ENCODE peak calls at places on chromosomes 1 and 21, in four cellular contexts. One of them, this sample, is unnamed.

GRCh38 chr1:154436433-154436832 is 31.3 kb downstream of the IL6R start:
- DNase-seq in tibial nerve: no peak
- DNase-seq in endothelial cell: no peak
- DNase-seq in AML-193: no peak
- DNase-seq in this sample: no peak

GRCh38 chr1:1875932-1876331 is 15.0 kb downstream of the GNB1 start:
- DNase-seq in tibial nerve: no peak
- DNase-seq in endothelial cell: no peak
- DNase-seq in AML-193: no peak
- DNase-seq in this sample: no peak

GRCh38 chr1:24920155-24920925 is 9.7 kb downstream of the RUNX3 start:
- DNase-seq in tibial nerve: peak
- DNase-seq in endothelial cell: no peak
- DNase-seq in AML-193: no peak
- DNase-seq in this sample: no peak

GRCh38 chr1:23548704-23549143 is 10.6 kb downstream of the ID3 start:
- DNase-seq in tibial nerve: no peak
- DNase-seq in endothelial cell: no peak
- DNase-seq in AML-193: no peak
- DNase-seq in this sample: no peak

GRCh38 chr1:77757616-77758015 is 2.0 kb downstream of the USP33 start:
- DNase-seq in tibial nerve: no peak
- DNase-seq in endothelial cell: no peak
- DNase-seq in AML-193: peak
- DNase-seq in this sample: no peak

GRCh38 chr1:1080122-1080753 is 6.1 kb upstream of the RNF223 start:
- DNase-seq in tibial nerve: no peak
- DNase-seq in endothelial cell: peak
- DNase-seq in AML-193: no peak
- DNase-seq in this sample: no peak

GRCh38 chr1:192626366-192627179 is 9.4 kb upstream of the RGS13 start:
- DNase-seq in tibial nerve: no peak
- DNase-seq in endothelial cell: no peak
- DNase-seq in AML-193: no peak
- DNase-seq in this sample: no peak

GRCh38 chr1:44895919-44896734 is 53.1 kb upstream of the PTCH2 start:
- DNase-seq in tibial nerve: no peak
- DNase-seq in endothelial cell: no peak
- DNase-seq in AML-193: no peak
- DNase-seq in this sample: no peak

GRCh38 chr1:32703479-32704291 is 1.1 kb upstream of the SYNC start:
- DNase-seq in tibial nerve: peak
- DNase-seq in endothelial cell: no peak
- DNase-seq in AML-193: no peak
- DNase-seq in this sample: no peak

GRCh38 chr1:167650266-167651160 is 20.5 kb downstream of the RCSD1 start:
- DNase-seq in tibial nerve: no peak
- DNase-seq in endothelial cell: no peak
- DNase-seq in AML-193: peak
- DNase-seq in this sample: no peak

GRCh38 chr1:40784141-40784770 is 669 bp downstream of the KCNQ4 start:
- DNase-seq in tibial nerve: no peak
- DNase-seq in endothelial cell: peak
- DNase-seq in AML-193: no peak
- DNase-seq in this sample: no peak

GRCh38 chr1:147762233-147763024 is 2.0 kb upstream of the GJA5 start:
- DNase-seq in tibial nerve: no peak
- DNase-seq in endothelial cell: no peak
- DNase-seq in AML-193: no peak
- DNase-seq in this sample: no peak

GRCh38 chr1:42002220-42002619 is 83.5 kb upstream of the HIVEP3 start:
- DNase-seq in tibial nerve: no peak
- DNase-seq in endothelial cell: no peak
- DNase-seq in AML-193: no peak
- DNase-seq in this sample: no peak

GRCh38 chr1:231561663-231562383 is 33.4 kb downstream of the TSNAX start:
- DNase-seq in tibial nerve: no peak
- DNase-seq in endothelial cell: no peak
- DNase-seq in AML-193: no peak
- DNase-seq in this sample: no peak

GRCh38 chr1:228397454-228397786 is 9.2 kb downstream of the TRIM11 start:
- DNase-seq in tibial nerve: no peak
- DNase-seq in endothelial cell: no peak
- DNase-seq in AML-193: no peak
- DNase-seq in this sample: no peak

GRCh38 chr1:7497107-7497637 is 273.9 kb upstream of the VAMP3 start:
- DNase-seq in tibial nerve: no peak
- DNase-seq in endothelial cell: no peak
- DNase-seq in AML-193: no peak
- DNase-seq in this sample: no peak

GRCh38 chr1:116569776-116570357 is 959 bp downstream of the CD58 start:
- DNase-seq in tibial nerve: no peak
- DNase-seq in endothelial cell: no peak
- DNase-seq in AML-193: peak
- DNase-seq in this sample: no peak

GRCh38 chr1:183327429-183328290 is 90.5 kb downstream of the NMNAT2 start:
- DNase-seq in tibial nerve: no peak
- DNase-seq in endothelial cell: no peak
- DNase-seq in AML-193: no peak
- DNase-seq in this sample: no peak

GRCh38 chr1:88678405-88678804 is 5.7 kb upstream of the PKN2 start:
- DNase-seq in tibial nerve: no peak
- DNase-seq in endothelial cell: no peak
- DNase-seq in AML-193: no peak
- DNase-seq in this sample: no peak

GRCh38 chr21:38244885-38245869 is 11.6 kb upstream of the KCNJ15 start:
- DNase-seq in tibial nerve: no peak
- DNase-seq in endothelial cell: no peak
- DNase-seq in AML-193: no peak
- DNase-seq in this sample: no peak

GRCh38 chr1:167863921-167864279 is 50.0 kb downstream of the ADCY10 start:
- DNase-seq in tibial nerve: no peak
- DNase-seq in endothelial cell: no peak
- DNase-seq in AML-193: no peak
- DNase-seq in this sample: no peak

GRCh38 chr1:151108331-151108730 is 37.8 kb downstream of the GABPB2 start:
- DNase-seq in tibial nerve: no peak
- DNase-seq in endothelial cell: no peak
- DNase-seq in AML-193: no peak
- DNase-seq in this sample: no peak

GRCh38 chr21:27725916-27726315 is 759.0 kb upstream of the ADAMTS5 start:
- DNase-seq in tibial nerve: no peak
- DNase-seq in endothelial cell: no peak
- DNase-seq in AML-193: no peak
- DNase-seq in this sample: no peak

GRCh38 chr1:186152945-186153309 is 222.1 kb downstream of the TPR start:
- DNase-seq in tibial nerve: no peak
- DNase-seq in endothelial cell: no peak
- DNase-seq in AML-193: no peak
- DNase-seq in this sample: no peak

GRCh38 chr1:90262791-90263190 is 267.9 kb downstream of the ZNF326 start:
- DNase-seq in tibial nerve: no peak
- DNase-seq in endothelial cell: no peak
- DNase-seq in AML-193: no peak
- DNase-seq in this sample: no peak

GRCh38 chr1:110237406-110238152 is 27.5 kb downstream of the KCNC4 start:
- DNase-seq in tibial nerve: no peak
- DNase-seq in endothelial cell: no peak
- DNase-seq in AML-193: no peak
- DNase-seq in this sample: no peak

GRCh38 chr1:30522031-30523004 is 201.1 kb downstream of the MATN1 start:
- DNase-seq in tibial nerve: peak
- DNase-seq in endothelial cell: no peak
- DNase-seq in AML-193: no peak
- DNase-seq in this sample: no peak

GRCh38 chr1:20658166-20658915 is 2.8 kb downstream of the DDOST start:
- DNase-seq in tibial nerve: no peak
- DNase-seq in endothelial cell: no peak
- DNase-seq in AML-193: no peak
- DNase-seq in this sample: no peak

GRCh38 chr21:45539796-45540600 is 2.2 kb downstream of the SLC19A1 start:
- DNase-seq in tibial nerve: no peak
- DNase-seq in endothelial cell: peak
- DNase-seq in AML-193: no peak
- DNase-seq in this sample: no peak

GRCh38 chr1:151287341-151287699 is 5.2 kb downstream of the ZNF687 start:
- DNase-seq in tibial nerve: no peak
- DNase-seq in endothelial cell: no peak
- DNase-seq in AML-193: no peak
- DNase-seq in this sample: no peak

GRCh38 chr1:33060579-33061083 is 20.3 kb upstream of the AZIN2 start:
- DNase-seq in tibial nerve: peak
- DNase-seq in endothelial cell: no peak
- DNase-seq in AML-193: no peak
- DNase-seq in this sample: no peak

GRCh38 chr1:225834417-225835329 is 24.7 kb downstream of the EPHX1 start:
- DNase-seq in tibial nerve: peak
- DNase-seq in endothelial cell: no peak
- DNase-seq in AML-193: no peak
- DNase-seq in this sample: peak

GRCh38 chr1:156677616-156678596 is 699 bp upstream of the NES start:
- DNase-seq in tibial nerve: peak
- DNase-seq in endothelial cell: peak
- DNase-seq in AML-193: peak
- DNase-seq in this sample: peak

GRCh38 chr1:212621830-212622315 is 13.3 kb downstream of the ATF3 start:
- DNase-seq in tibial nerve: no peak
- DNase-seq in endothelial cell: no peak
- DNase-seq in AML-193: no peak
- DNase-seq in this sample: no peak